ENCODE peak calls at places on chromosomes 2 and 18, in five cellular contexts. L, M, R, G and W are unnamed samples.

GRCh38 chr2:42931818-42932195 is 139.4 kb upstream of the HAAO start:
- DNase-seq in L (no peak), M (peak; percentile 80), R (no peak), G (no peak), W (no peak)

GRCh38 chr2:136434251-136434715 is 316.3 kb upstream of the CXCR4 start:
- DNase-seq in L (no peak), M (no peak), R (no peak), G (no peak), W (no peak)

GRCh38 chr2:31253344-31254155 is 19.6 kb downstream of the EHD3 start:
- DNase-seq in L (no peak), M (peak; percentile 81), R (no peak), G (no peak), W (no peak)

GRCh38 chr2:18268400-18268799 is 292.1 kb downstream of the RDH14 start:
- DNase-seq in L (no peak), M (peak; percentile 26), R (no peak), G (no peak), W (no peak)

GRCh38 chr2:226792155-226792871 is 7.3 kb downstream of the IRS1 start:
- DNase-seq in L (no peak), M (no peak), R (no peak), G (no peak), W (no peak)

GRCh38 chr2:143397886-143398614 is 268.8 kb downstream of the ARHGAP15 start:
- DNase-seq in L (no peak), M (no peak), R (no peak), G (no peak), W (no peak)

GRCh38 chr2:27622921-27623384 is 5.9 kb downstream of the CCDC121 start:
- DNase-seq in L (no peak), M (no peak), R (no peak), G (no peak), W (no peak)

GRCh38 chr18:29191263-29191662 is 1014.3 kb upstream of the CDH2 start:
- DNase-seq in L (no peak), M (peak; percentile 9), R (no peak), G (no peak), W (no peak)

GRCh38 chr2:229857634-229858033 is 64.2 kb downstream of the TRIP12 start:
- DNase-seq in L (no peak), M (no peak), R (no peak), G (no peak), W (no peak)

GRCh38 chr2:61210332-61210981 is 48.5 kb downstream of the C2orf74 start:
- DNase-seq in L (no peak), M (no peak), R (no peak), G (no peak), W (no peak)

GRCh38 chr18:74689251-74689650 is 91.6 kb downstream of the ZNF407 start:
- DNase-seq in L (no peak), M (no peak), R (no peak), G (no peak), W (no peak)

GRCh38 chr18:33960393-33960792 is 264.3 kb downstream of the NOL4 start:
- DNase-seq in L (no peak), M (no peak), R (no peak), G (no peak), W (no peak)

GRCh38 chr18:63148449-63149199 is 170.9 kb downstream of the BCL2 start:
- DNase-seq in L (no peak), M (no peak), R (no peak), G (no peak), W (no peak)

GRCh38 chr2:23133196-23133595 is 251.8 kb upstream of the KLHL29 start:
- DNase-seq in L (no peak), M (no peak), R (no peak), G (no peak), W (no peak)

GRCh38 chr2:176554107-176555048 is 285.1 kb downstream of the MTX2 start:
- DNase-seq in L (peak; percentile 22), M (peak; percentile 18), R (no peak), G (peak; percentile 37), W (no peak)

GRCh38 chr2:110166246-110166645 is 38.6 kb downstream of the NPHP1 start:
- DNase-seq in L (no peak), M (no peak), R (no peak), G (no peak), W (no peak)

GRCh38 chr2:55302241-55302640 is 33.2 kb upstream of the MTIF2 start:
- DNase-seq in L (no peak), M (no peak), R (no peak), G (no peak), W (no peak)